ENCODE peak calls at places on chromosomes 12 and 14, in five cellular contexts. N, J, V, Y and T are unnamed samples.
A peak's percentile ranks its signal among the peaks of the same experiment; 100 is the strongest.

GRCh38 chr14:83483063-83483462 is 1949.4 kb upstream of the SEL1L start:
- DNase-seq in Y (peak; percentile 79), V (no peak), N (no peak), J (no peak), T (no peak)

GRCh38 chr12:104384141-104384880 is 72.4 kb upstream of the CHST11 start:
- DNase-seq in N (no peak), J (peak; percentile 39), V (no peak), Y (no peak), T (no peak)

GRCh38 chr12:109572506-109572845 is 828 bp downstream of the MMAB start:
- DNase-seq in V (no peak), Y (no peak), N (no peak), J (no peak), T (no peak)

GRCh38 chr12:108967869-108968540 is 52.9 kb downstream of the SVOP start:
- DNase-seq in J (peak; percentile 19), Y (no peak), V (peak; percentile 86), N (no peak), T (no peak)

GRCh38 chr14:100779691-100780080 is 46.2 kb upstream of the MEG3 start:
- DNase-seq in V (no peak), Y (no peak), J (no peak), N (peak; percentile 5), T (no peak)

GRCh38 chr12:55619352-55620138 is 17.1 kb upstream of the OR10P1 start:
- DNase-seq in Y (peak; percentile 92), V (peak; percentile 98), N (peak; percentile 18), J (peak; percentile 83), T (peak; percentile 41)

GRCh38 chr12:98371419-98371818 is 144.0 kb upstream of the TMPO start:
- DNase-seq in J (no peak), N (no peak), Y (no peak), V (no peak), T (no peak)

GRCh38 chr12:57896437-57897201 is 44.7 kb upstream of the ATP23 start:
- DNase-seq in J (no peak), V (peak; percentile 78), Y (peak; percentile 64), N (peak; percentile 79), T (peak; percentile 77)

GRCh38 chr14:99802301-99803105 is 9.3 kb downstream of the EML1 start:
- DNase-seq in N (no peak), V (no peak), J (no peak), Y (peak; percentile 53), T (no peak)

GRCh38 chr12:80086025-80086424 is 13.3 kb upstream of the OTOGL start:
- DNase-seq in V (no peak), J (no peak), N (no peak), Y (no peak), T (no peak)

GRCh38 chr12:59066445-59066844 is 146.1 kb upstream of the LRIG3 start:
- DNase-seq in N (no peak), Y (no peak), J (peak; percentile 87), V (no peak), T (no peak)

GRCh38 chr14:76432967-76433752 is 57.2 kb downstream of the ESRRB start:
- DNase-seq in Y (no peak), J (no peak), N (no peak), V (peak; percentile 65), T (no peak)

GRCh38 chr14:76908834-76909233 is 82.6 kb downstream of the LRRC74A start:
- DNase-seq in J (no peak), V (no peak), N (peak; percentile 31), Y (no peak), T (peak; percentile 68)

GRCh38 chr12:70635713-70636112 is 1.5 kb downstream of the PTPRB start:
- DNase-seq in Y (no peak), V (no peak), N (no peak), J (no peak), T (no peak)

GRCh38 chr14:74240794-74241610 is 1.8 kb downstream of the VSX2 start:
- DNase-seq in V (peak; percentile 57), J (no peak), Y (no peak), N (no peak), T (no peak)

GRCh38 chr12:11601647-11602046 is 47.8 kb upstream of the ETV6 start:
- DNase-seq in V (no peak), J (no peak), Y (no peak), N (no peak), T (no peak)

GRCh38 chr12:89235189-89235993 is 116.9 kb downstream of the DUSP6 start:
- DNase-seq in J (peak; percentile 26), N (no peak), V (no peak), Y (no peak), T (no peak)

GRCh38 chr12:132513458-132514135 is 23.6 kb downstream of the FBRSL1 start:
- DNase-seq in J (no peak), V (no peak), Y (no peak), N (no peak), T (no peak)

GRCh38 chr12:132514838-132515237 is 24.9 kb downstream of the FBRSL1 start:
- DNase-seq in Y (no peak), V (no peak), N (no peak), J (no peak), T (peak; percentile 84)

GRCh38 chr12:132512197-132513069 is 22.5 kb downstream of the FBRSL1 start:
- DNase-seq in J (no peak), V (no peak), Y (no peak), N (no peak), T (no peak)

GRCh38 chr12:132513070-132513398 is 23.1 kb downstream of the FBRSL1 start:
- DNase-seq in N (no peak), Y (peak; percentile 75), V (no peak), J (no peak), T (no peak)

GRCh38 chr12:132514216-132514820 is 24.4 kb downstream of the FBRSL1 start:
- DNase-seq in Y (no peak), N (no peak), J (no peak), V (no peak), T (peak; percentile 78)
- H3K27ac ChIP-seq in Y (no peak overlapping the region), N (no peak overlapping the region), J (no peak overlapping the region), V (no peak overlapping the region), T (peak overlapping the region; percentile 75)

GRCh38 chr12:120453977-120454376 is 7.7 kb downstream of the GATC start:
- DNase-seq in Y (peak; percentile 19), V (peak; percentile 70), N (no peak), J (peak; percentile 18), T (no peak)
- H3K27ac ChIP-seq in Y (no peak overlapping the region), V (no peak overlapping the region), N (no peak overlapping the region), J (no peak overlapping the region), T (peak overlapping the region; percentile 87)

DNA sequence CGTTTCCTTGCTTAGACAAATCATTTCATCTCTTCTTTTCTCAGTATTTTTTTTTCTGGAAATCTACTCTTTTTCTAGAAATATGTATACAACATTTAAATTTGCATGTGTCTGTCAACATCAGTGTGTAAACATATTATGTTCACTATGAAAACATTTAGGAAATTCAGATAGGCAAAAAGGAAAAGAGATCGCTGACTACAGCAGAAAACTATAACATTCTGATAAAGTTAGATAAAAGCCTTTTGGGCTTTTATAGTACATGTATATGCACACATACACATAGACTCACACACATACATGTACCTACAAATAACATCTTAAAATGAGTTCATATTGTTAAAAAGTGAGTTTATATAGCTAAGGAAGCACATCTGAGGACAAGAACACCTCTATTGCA is 142.1 kb downstream of the RAD51B start:
- DNase-seq in V (no peak), N (no peak), J (no peak), Y (no peak), T (no peak)
- H3K27ac ChIP-seq in V (no peak overlapping the region), N (peak overlapping the region; percentile 86), J (no peak overlapping the region), Y (no peak overlapping the region), T (no peak overlapping the region)

DNA sequence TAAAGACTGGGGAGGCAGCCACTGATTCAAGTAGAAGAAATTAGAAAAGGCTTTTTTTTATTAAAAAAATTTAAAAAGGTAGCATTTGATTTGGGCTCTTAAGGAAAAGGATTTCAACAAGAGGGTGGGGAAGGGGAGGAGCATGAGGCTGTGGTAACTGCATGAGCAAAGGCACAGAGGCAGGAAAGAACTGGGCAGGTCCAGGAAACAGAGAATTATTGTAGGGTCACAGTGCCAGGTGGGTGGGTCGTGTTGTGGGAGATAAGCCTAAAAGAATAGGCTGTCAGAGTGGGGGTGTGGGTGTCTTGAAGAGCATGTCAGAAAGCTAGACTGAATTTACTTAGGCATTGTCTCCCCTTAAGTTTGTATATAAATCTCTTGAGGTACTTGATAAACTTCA is 7.8 kb downstream of the LIMA1 start:
- DNase-seq in J (peak; percentile 13), Y (no peak), V (no peak), N (peak; percentile 86), T (no peak)
- H3K27ac ChIP-seq in J (no peak overlapping the region), Y (no peak overlapping the region), V (no peak overlapping the region), N (peak overlapping the region; percentile 86), T (peak overlapping the region; percentile 48)

GRCh38 chr14:60161176-60162107 is 3.8 kb downstream of the DHRS7 start:
- DNase-seq in V (peak; percentile 41), Y (peak; percentile 18), N (no peak), J (no peak), T (peak; percentile 32)
- H3K27ac ChIP-seq in V (no peak overlapping the region), Y (no peak overlapping the region), N (no peak overlapping the region), J (peak overlapping the region; percentile 6), T (peak overlapping the region; percentile 4)